ENCODE peak calls at places on chromosome 1, in seven cellular contexts. B is kidney, T is body of pancreas, C is gastrocnemius medialis, W is brain microvascular endothelial cell, K is mammary epithelial cell, R is tibial artery. O is an unnamed sample.

GRCh38 chr1:112803906-112804762 is 89.0 kb upstream of the PPM1J start:
- DNase-seq in B (peak), T (peak), C (peak), W (peak), K (peak), R (peak), O (no peak)

GRCh38 chr1:9629445-9630201 is 21.9 kb upstream of the PIK3CD start:
- DNase-seq in B (no peak), T (no peak), C (peak), W (no peak), K (no peak), R (peak), O (peak)

GRCh38 chr1:226846801-226847200 is 23.6 kb upstream of the PSEN2 start:
- DNase-seq in B (no peak), T (no peak), C (no peak), W (no peak), K (peak), R (no peak), O (no peak)

GRCh38 chr1:41272601-41273000 is 30.5 kb upstream of the SCMH1 start:
- DNase-seq in B (no peak), T (no peak), C (no peak), W (no peak), K (no peak), R (no peak), O (no peak)

GRCh38 chr1:168084396-168085231 is 52.1 kb downstream of the GPR161 start:
- DNase-seq in B (peak), T (peak), C (peak), W (no peak), K (no peak), R (peak), O (peak)

GRCh38 chr1:39395357-39395831 is 96.0 kb upstream of the BMP8A start:
- DNase-seq in B (no peak), T (no peak), C (no peak), W (peak), K (peak), R (no peak), O (no peak)

GRCh38 chr1:102896771-102897170 is 211.6 kb downstream of the COL11A1 start:
- DNase-seq in B (no peak), T (no peak), C (no peak), W (no peak), K (no peak), R (no peak), O (no peak)

GRCh38 chr1:53448241-53448841 is 10.9 kb upstream of the DMRTB1 start:
- DNase-seq in B (no peak), T (no peak), C (no peak), W (no peak), K (no peak), R (no peak), O (no peak)

GRCh38 chr1:19744886-19745285 is 54.8 kb downstream of the TMCO4 start:
- DNase-seq in B (no peak), T (no peak), C (no peak), W (no peak), K (no peak), R (no peak), O (no peak)

GRCh38 chr1:58975888-58976287 is 192.0 kb upstream of the JUN start:
- DNase-seq in B (no peak), T (no peak), C (no peak), W (no peak), K (peak), R (no peak), O (no peak)

GRCh38 chr1:11740258-11741192 is 4.6 kb downstream of the AGTRAP start:
- DNase-seq in B (no peak), T (no peak), C (no peak), W (no peak), K (no peak), R (no peak), O (no peak)

GRCh38 chr1:181099152-181100014 is 10.9 kb downstream of the IER5 start:
- DNase-seq in B (no peak), T (no peak), C (no peak), W (no peak), K (peak), R (peak), O (no peak)

GRCh38 chr1:25821112-25821476 is 1.3 kb downstream of the MTFR1L start:
- DNase-seq in B (peak), T (no peak), C (no peak), W (no peak), K (no peak), R (no peak), O (no peak)

GRCh38 chr1:198699167-198700015 is 60.6 kb downstream of the PTPRC start:
- DNase-seq in B (peak), T (peak), C (no peak), W (peak), K (peak), R (no peak), O (no peak)

GRCh38 chr1:22428672-22429071 is 23.0 kb upstream of the ZBTB40 start:
- DNase-seq in B (no peak), T (no peak), C (no peak), W (peak), K (peak), R (no peak), O (peak)

GRCh38 chr1:165949335-165950130 is 122.1 kb downstream of the UCK2 start:
- DNase-seq in B (no peak), T (no peak), C (no peak), W (no peak), K (no peak), R (no peak), O (no peak)

GRCh38 chr1:28518745-28519341 is 13.0 kb downstream of the RCC1 start:
- DNase-seq in B (no peak), T (no peak), C (no peak), W (no peak), K (peak), R (no peak), O (no peak)

GRCh38 chr1:113036639-113037321 is 36.2 kb upstream of the LRIG2 start:
- DNase-seq in B (no peak), T (no peak), C (no peak), W (no peak), K (peak), R (no peak), O (no peak)

GRCh38 chr1:87279966-87280535 is 48.6 kb upstream of the LMO4 start:
- DNase-seq in B (no peak), T (no peak), C (no peak), W (no peak), K (no peak), R (no peak), O (no peak)

GRCh38 chr1:17851075-17851474 is 95.9 kb downstream of the ACTL8 start:
- DNase-seq in B (no peak), T (no peak), C (no peak), W (no peak), K (no peak), R (no peak), O (no peak)

GRCh38 chr1:17852383-17852782 is 97.2 kb downstream of the ACTL8 start:
- DNase-seq in B (no peak), T (no peak), C (no peak), W (no peak), K (no peak), R (no peak), O (no peak)

GRCh38 chr1:17845583-17845982 is 90.5 kb downstream of the ACTL8 start:
- DNase-seq in B (no peak), T (no peak), C (no peak), W (no peak), K (no peak), R (no peak), O (no peak)

GRCh38 chr1:17853241-17853640 is 98.1 kb downstream of the ACTL8 start:
- DNase-seq in B (no peak), T (no peak), C (no peak), W (no peak), K (no peak), R (no peak), O (no peak)

DNA sequence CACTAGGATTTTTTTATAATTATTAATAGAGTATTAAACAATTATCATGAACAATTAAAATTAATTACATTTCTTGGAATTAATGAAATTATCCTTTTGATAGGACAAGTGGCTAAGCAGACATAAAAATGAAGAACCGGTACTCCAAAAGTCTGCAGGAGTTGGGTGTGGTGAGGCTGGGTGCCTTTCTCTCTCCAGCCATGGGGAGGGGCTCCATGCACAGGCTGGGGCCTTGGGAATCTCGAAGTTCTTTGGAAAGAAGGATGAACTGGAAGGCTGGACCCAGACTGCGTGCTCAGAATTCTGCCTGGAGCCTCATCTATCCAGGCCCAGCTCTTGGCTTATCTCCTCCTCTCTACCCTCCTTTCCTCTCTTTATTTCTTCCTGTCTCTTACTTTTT is 94.1 kb downstream of the ACTL8 start:
- DNase-seq in B (no peak), T (no peak), C (no peak), W (no peak), K (no peak), R (no peak), O (no peak)
- TF ChIP-seq CTCF in B (no peak), T (peak), C (no peak), W (peak), K (no peak), R (no peak), O (no peak)

DNA sequence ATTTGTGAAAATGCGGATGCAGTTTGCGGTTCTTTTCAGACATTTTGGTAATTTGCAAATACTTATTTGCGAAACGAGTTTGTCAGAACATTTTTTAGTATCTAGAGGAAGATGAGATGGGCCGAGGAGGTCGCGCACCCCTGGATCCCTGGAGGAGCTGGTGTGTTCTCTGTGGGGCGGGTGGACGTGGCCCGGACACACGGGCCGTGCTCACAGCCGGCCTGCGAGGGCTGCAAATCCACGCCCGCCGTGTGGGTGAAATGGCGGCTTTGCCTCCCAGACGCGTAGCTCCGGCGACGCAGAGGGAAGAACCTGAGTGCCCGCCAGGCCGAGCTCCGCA is 9.3 kb upstream of the TTLL10 start:
- DNase-seq in B (no peak), T (no peak), C (no peak), W (no peak), K (no peak), R (no peak), O (no peak)
- H3K27ac ChIP-seq in B (peak), T (peak), C (no peak), W (no peak), K (no peak), R (no peak), O (no peak)

DNA sequence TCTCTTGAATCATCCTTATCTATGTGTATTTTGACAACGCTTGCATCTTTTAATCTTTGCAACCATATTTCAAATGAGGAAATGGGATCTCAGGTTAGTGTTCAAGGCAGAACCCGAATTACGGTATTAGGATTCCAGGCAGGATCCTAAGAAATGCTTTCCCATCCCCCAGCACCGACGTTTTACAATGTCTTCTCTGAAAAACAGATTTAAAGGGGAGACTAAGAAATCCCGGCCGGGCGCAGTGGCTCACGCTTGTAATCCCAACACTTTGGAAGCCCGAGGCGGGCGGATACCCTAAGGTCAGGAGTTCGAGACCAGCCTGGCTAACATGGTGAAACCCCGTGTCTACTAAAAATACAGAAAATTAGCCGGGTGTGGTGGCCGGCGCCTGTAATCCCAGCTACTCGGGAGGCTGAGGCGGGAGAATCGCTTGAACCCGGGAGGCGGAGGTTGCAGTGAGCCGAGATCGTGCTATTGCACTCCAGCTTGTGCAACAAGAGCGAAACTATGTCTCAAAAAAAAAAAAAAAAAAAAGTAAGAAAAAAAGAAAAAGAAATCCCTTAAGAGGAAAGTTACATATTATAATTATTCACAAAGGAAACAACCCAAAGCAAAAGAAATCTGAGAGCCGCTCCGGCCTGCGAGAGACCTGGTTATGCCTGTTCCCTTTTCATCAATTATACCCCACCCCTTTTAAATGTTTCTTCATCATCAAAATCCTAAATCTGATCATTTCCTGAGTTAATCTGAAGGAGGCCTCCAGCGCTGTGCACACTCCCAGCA is 801 bp upstream of the GORAB start:
- DNase-seq in B (peak), T (peak), C (no peak), W (no peak), K (no peak), R (peak), O (no peak)
- TF ChIP-seq CTCF in B (no peak), T (no peak), C (no peak), W (no peak), K (no peak), R (no peak), O (no peak)

GRCh38 chr1:35555601-35556477 is 1.4 kb downstream of the KIAA0319L start:
- DNase-seq in B (no peak), T (no peak), C (no peak), W (no peak), K (peak), R (no peak), O (no peak)
- H3K27ac ChIP-seq in B (no peak), T (peak), C (peak), W (peak), K (peak), R (no peak), O (no peak)

GRCh38 chr1:240967070-240967724 is 355.2 kb upstream of the GREM2 start:
- DNase-seq in B (no peak), T (no peak), C (no peak), W (peak), K (no peak), R (no peak), O (no peak)
- TF ChIP-seq CTCF in B (no peak), T (peak), C (no peak), W (peak), K (no peak), R (no peak), O (no peak)

GRCh38 chr1:162000053-162000420 is 23.6 kb downstream of the OLFML2B start:
- DNase-seq in B (no peak), T (no peak), C (no peak), W (no peak), K (no peak), R (no peak), O (no peak)

GRCh38 chr1:162006081-162006480 is 17.6 kb downstream of the OLFML2B start:
- DNase-seq in B (no peak), T (no peak), C (no peak), W (no peak), K (no peak), R (no peak), O (no peak)

GRCh38 chr1:162003825-162004205 is 19.9 kb downstream of the OLFML2B start:
- DNase-seq in B (peak), T (no peak), C (no peak), W (peak), K (peak), R (peak), O (peak)

GRCh38 chr1:162004441-162004950 is 19.2 kb downstream of the OLFML2B start:
- DNase-seq in B (no peak), T (no peak), C (no peak), W (no peak), K (no peak), R (no peak), O (no peak)

DNA sequence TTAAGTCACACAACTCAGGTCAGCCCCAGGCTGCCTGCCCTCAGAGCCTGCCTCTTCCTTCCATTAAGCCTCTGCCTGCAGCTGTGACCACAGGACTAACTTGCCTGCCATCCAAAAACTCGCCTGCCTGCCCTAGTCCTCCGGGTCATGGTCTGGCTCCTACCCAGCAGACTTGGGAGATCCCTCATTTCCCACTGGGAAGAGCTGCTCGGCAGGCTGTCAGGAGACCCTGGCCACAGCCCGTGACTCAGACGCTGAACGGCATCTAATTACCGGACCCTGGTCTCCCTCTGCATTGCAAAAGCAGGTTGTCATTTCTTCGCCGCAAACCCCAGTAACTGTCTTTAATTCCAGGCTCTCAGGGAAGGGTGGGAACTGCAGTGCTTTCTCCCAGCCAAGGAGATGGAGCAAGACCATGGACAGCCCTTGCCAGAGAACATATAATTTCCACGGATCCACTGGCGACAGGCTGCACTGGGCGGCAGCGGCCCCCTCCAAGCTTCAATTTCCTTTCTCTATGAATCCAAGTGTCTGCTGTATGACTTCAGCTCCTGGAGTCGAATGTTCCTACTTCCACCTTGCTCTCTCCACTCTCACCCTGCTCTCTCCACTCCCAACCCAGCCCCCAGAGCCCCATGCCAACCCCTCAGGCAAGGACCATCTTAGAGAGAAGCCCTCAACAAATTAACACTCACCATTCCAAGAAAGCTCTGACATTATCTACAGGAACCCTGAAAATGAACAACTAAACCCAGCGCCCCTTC is 20.4 kb downstream of the OLFML2B start:
- DNase-seq in B (peak), T (no peak), C (peak), W (peak), K (peak), R (peak), O (no peak)
- H3K27ac ChIP-seq in B (no peak), T (no peak), C (peak), W (peak), K (no peak), R (peak), O (peak)

GRCh38 chr1:207908112-207908734 is 2.7 kb downstream of the CD34 start:
- DNase-seq in B (no peak), T (no peak), C (no peak), W (no peak), K (no peak), R (no peak), O (peak)
- TF ChIP-seq CTCF in B (no peak), T (peak), C (no peak), W (no peak), K (no peak), R (no peak), O (no peak)

GRCh38 chr1:173195596-173196088 is 11.5 kb downstream of the TNFSF4 start:
- DNase-seq in B (no peak), T (no peak), C (no peak), W (no peak), K (no peak), R (no peak), O (no peak)
- H3K27ac ChIP-seq in B (no peak), T (no peak), C (no peak), W (no peak), K (no peak), R (no peak), O (no peak)

GRCh38 chr1:200275816-200276453 is 133.9 kb downstream of the ZNF281 start:
- DNase-seq in B (no peak), T (no peak), C (no peak), W (no peak), K (no peak), R (no peak), O (no peak)

GRCh38 chr1:200275415-200275814 is 134.4 kb downstream of the ZNF281 start:
- DNase-seq in B (no peak), T (peak), C (no peak), W (no peak), K (no peak), R (no peak), O (no peak)

GRCh38 chr1:200282497-200283122 is 127.2 kb downstream of the ZNF281 start:
- DNase-seq in B (no peak), T (no peak), C (no peak), W (no peak), K (no peak), R (no peak), O (no peak)

GRCh38 chr1:200281451-200281850 is 128.4 kb downstream of the ZNF281 start:
- DNase-seq in B (no peak), T (no peak), C (no peak), W (no peak), K (no peak), R (no peak), O (no peak)

GRCh38 chr1:200279810-200280411 is 129.9 kb downstream of the ZNF281 start:
- DNase-seq in B (no peak), T (peak), C (no peak), W (peak), K (peak), R (no peak), O (no peak)
- TF ChIP-seq CTCF in B (peak), T (peak), C (no peak), W (peak), K (peak), R (peak), O (peak)